ENCODE peak calls at places on chromosomes 11 and 22, in nine cellular contexts. One of them, this sample, is unnamed. For H3K27me3, the result is how much of the 10 kb centered on the place peaks cover.

GRCh38 chr11:122756417-122756816 is 81.9 kb upstream of the CRTAM start:
- DNase-seq in H1: no peak
- DNase-seq in stomach: peak
- DNase-seq in prostate gland: no peak
- DNase-seq in GM23338: no peak
- DNase-seq in sigmoid colon: peak
- DNase-seq in spleen: peak
- DNase-seq in SK-N-SH: no peak
- DNase-seq in transverse colon: peak
- DNase-seq in this sample: no peak

GRCh38 chr22:24554316-24555159 is at the start of gene GUCD1:
- DNase-seq in H1: no peak
- DNase-seq in sigmoid colon: no peak
- DNase-seq in GM23338: peak
- DNase-seq in stomach: peak
- DNase-seq in SK-N-SH: no peak
- DNase-seq in transverse colon: peak
- DNase-seq in spleen: no peak
- DNase-seq in prostate gland: peak
- DNase-seq in this sample: no peak

GRCh38 chr11:130424613-130425140 is 3.7 kb downstream of the ADAMTS8 start:
- DNase-seq in transverse colon: no peak
- DNase-seq in GM23338: no peak
- DNase-seq in stomach: no peak
- DNase-seq in prostate gland: no peak
- DNase-seq in H1: no peak
- DNase-seq in SK-N-SH: no peak
- DNase-seq in sigmoid colon: no peak
- DNase-seq in spleen: no peak
- DNase-seq in this sample: no peak

GRCh38 chr22:47176573-47177333 is 414.3 kb downstream of the TBC1D22A start:
- DNase-seq in H1: no peak
- DNase-seq in prostate gland: no peak
- DNase-seq in SK-N-SH: no peak
- DNase-seq in spleen: peak
- DNase-seq in GM23338: no peak
- DNase-seq in transverse colon: peak
- DNase-seq in sigmoid colon: peak
- DNase-seq in stomach: no peak
- DNase-seq in this sample: no peak

GRCh38 chr11:57491371-57492061 is 24.0 kb downstream of the SLC43A1 start:
- DNase-seq in sigmoid colon: no peak
- DNase-seq in prostate gland: no peak
- DNase-seq in GM23338: peak
- DNase-seq in stomach: peak
- DNase-seq in SK-N-SH: peak
- DNase-seq in transverse colon: peak
- DNase-seq in spleen: peak
- DNase-seq in H1: peak
- DNase-seq in this sample: no peak

GRCh38 chr11:36280531-36280930 is 8.7 kb downstream of the COMMD9 start:
- DNase-seq in sigmoid colon: no peak
- DNase-seq in GM23338: no peak
- DNase-seq in prostate gland: no peak
- DNase-seq in H1: no peak
- DNase-seq in SK-N-SH: no peak
- DNase-seq in stomach: no peak
- DNase-seq in spleen: no peak
- DNase-seq in transverse colon: no peak
- DNase-seq in this sample: no peak

GRCh38 chr22:33386270-33386669 is 328.1 kb upstream of the SYN3 start:
- DNase-seq in GM23338: no peak
- DNase-seq in spleen: no peak
- DNase-seq in prostate gland: no peak
- DNase-seq in stomach: no peak
- DNase-seq in SK-N-SH: no peak
- DNase-seq in H1: no peak
- DNase-seq in transverse colon: no peak
- DNase-seq in sigmoid colon: no peak
- DNase-seq in this sample: no peak

GRCh38 chr11:113014262-113014661 is 53.0 kb downstream of the NCAM1 start:
- DNase-seq in transverse colon: no peak
- DNase-seq in prostate gland: no peak
- DNase-seq in spleen: no peak
- DNase-seq in GM23338: no peak
- DNase-seq in sigmoid colon: peak
- DNase-seq in H1: no peak
- DNase-seq in stomach: no peak
- DNase-seq in SK-N-SH: peak
- DNase-seq in this sample: no peak

GRCh38 chr11:70823771-70824170 is 425.4 kb downstream of the CTTN start:
- DNase-seq in prostate gland: no peak
- DNase-seq in spleen: no peak
- DNase-seq in stomach: no peak
- DNase-seq in SK-N-SH: no peak
- DNase-seq in H1: no peak
- DNase-seq in transverse colon: no peak
- DNase-seq in GM23338: no peak
- DNase-seq in sigmoid colon: no peak
- DNase-seq in this sample: no peak

GRCh38 chr11:36719708-36720107 is 121.7 kb upstream of the RAG2 start:
- DNase-seq in H1: no peak
- DNase-seq in prostate gland: no peak
- DNase-seq in SK-N-SH: no peak
- DNase-seq in spleen: no peak
- DNase-seq in GM23338: no peak
- DNase-seq in sigmoid colon: no peak
- DNase-seq in stomach: no peak
- DNase-seq in transverse colon: no peak
- DNase-seq in this sample: no peak

GRCh38 chr22:19122752-19123492 is 710 bp upstream of the DGCR2 start:
- DNase-seq in sigmoid colon: no peak
- DNase-seq in transverse colon: peak
- DNase-seq in stomach: peak
- DNase-seq in GM23338: peak
- DNase-seq in SK-N-SH: peak
- DNase-seq in spleen: no peak
- DNase-seq in H1: no peak
- DNase-seq in prostate gland: peak
- DNase-seq in this sample: no peak

GRCh38 chr11:14971865-14972580 is at the start of gene CALCA:
- DNase-seq in SK-N-SH: peak
- DNase-seq in stomach: no peak
- DNase-seq in transverse colon: no peak
- DNase-seq in H1: peak
- DNase-seq in prostate gland: no peak
- DNase-seq in spleen: no peak
- DNase-seq in sigmoid colon: no peak
- DNase-seq in GM23338: peak
- DNase-seq in this sample: no peak

GRCh38 chr11:65069217-65069616 is 10.9 kb upstream of the NAALADL1 start:
- DNase-seq in transverse colon: no peak
- DNase-seq in stomach: no peak
- DNase-seq in H1: no peak
- DNase-seq in prostate gland: no peak
- DNase-seq in SK-N-SH: no peak
- DNase-seq in spleen: no peak
- DNase-seq in GM23338: no peak
- DNase-seq in sigmoid colon: no peak
- DNase-seq in this sample: no peak

GRCh38 chr11:48037709-48038468 is 57.5 kb downstream of the PTPRJ start:
- DNase-seq in GM23338: no peak
- DNase-seq in stomach: no peak
- DNase-seq in SK-N-SH: no peak
- DNase-seq in transverse colon: no peak
- DNase-seq in spleen: peak
- DNase-seq in H1: no peak
- DNase-seq in sigmoid colon: no peak
- DNase-seq in prostate gland: no peak
- DNase-seq in this sample: no peak

GRCh38 chr11:122895591-122895990 is 13.0 kb downstream of the JHY start:
- DNase-seq in H1: no peak
- DNase-seq in prostate gland: no peak
- DNase-seq in spleen: no peak
- DNase-seq in SK-N-SH: no peak
- DNase-seq in stomach: no peak
- DNase-seq in GM23338: no peak
- DNase-seq in transverse colon: no peak
- DNase-seq in sigmoid colon: no peak
- DNase-seq in this sample: no peak

GRCh38 chr11:106281455-106282173 is 204.2 kb downstream of the AASDHPPT start:
- DNase-seq in spleen: no peak
- DNase-seq in prostate gland: no peak
- DNase-seq in H1: no peak
- DNase-seq in stomach: no peak
- DNase-seq in transverse colon: no peak
- DNase-seq in sigmoid colon: no peak
- DNase-seq in SK-N-SH: no peak
- DNase-seq in GM23338: no peak
- DNase-seq in this sample: no peak

GRCh38 chr11:7571640-7572000 is 57.8 kb downstream of the PPFIBP2 start:
- DNase-seq in stomach: peak
- DNase-seq in sigmoid colon: peak
- DNase-seq in transverse colon: peak
- DNase-seq in prostate gland: peak
- DNase-seq in spleen: no peak
- DNase-seq in GM23338: peak
- DNase-seq in H1: peak
- DNase-seq in SK-N-SH: peak
- DNase-seq in this sample: peak

GRCh38 chr11:90476442-90477007 is 253.7 kb upstream of the CHORDC1 start:
- DNase-seq in stomach: peak
- DNase-seq in SK-N-SH: peak
- DNase-seq in H1: no peak
- DNase-seq in GM23338: peak
- DNase-seq in sigmoid colon: no peak
- DNase-seq in transverse colon: no peak
- DNase-seq in prostate gland: no peak
- DNase-seq in spleen: no peak
- DNase-seq in this sample: no peak

GRCh38 chr11:57643802-57644201 is 5.9 kb downstream of the YPEL4 start:
- DNase-seq in SK-N-SH: no peak
- DNase-seq in prostate gland: no peak
- DNase-seq in transverse colon: no peak
- DNase-seq in GM23338: no peak
- DNase-seq in H1: no peak
- DNase-seq in sigmoid colon: no peak
- DNase-seq in stomach: no peak
- DNase-seq in spleen: no peak
- DNase-seq in this sample: no peak

GRCh38 chr11:103851166-103851651 is 185.2 kb upstream of the DDI1 start:
- DNase-seq in H1: no peak
- DNase-seq in transverse colon: no peak
- DNase-seq in GM23338: no peak
- DNase-seq in spleen: no peak
- DNase-seq in sigmoid colon: no peak
- DNase-seq in SK-N-SH: no peak
- DNase-seq in prostate gland: peak
- DNase-seq in stomach: no peak
- DNase-seq in this sample: no peak

DNA sequence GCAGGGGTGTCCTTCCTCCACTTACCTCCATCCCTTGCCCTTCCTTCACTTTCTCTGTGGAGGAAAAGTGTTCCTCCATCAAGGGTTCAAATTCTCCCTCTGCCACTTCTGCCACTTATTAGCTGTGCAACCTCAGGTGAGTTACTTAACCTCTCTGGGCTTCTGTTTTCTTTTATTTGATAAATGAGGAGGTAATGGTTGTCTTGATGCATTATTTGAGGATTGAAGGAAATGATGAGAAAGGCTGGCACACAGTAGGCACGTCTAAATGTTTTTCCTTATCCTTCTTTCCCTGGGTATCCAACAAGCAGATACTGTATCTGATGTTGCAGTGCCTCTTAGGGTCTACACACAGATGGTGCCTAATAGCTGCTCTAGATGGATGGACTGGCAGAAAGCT is 14.3 kb upstream of the ALX4 start:
- DNase-seq in transverse colon: no peak
- DNase-seq in H1: no peak
- DNase-seq in SK-N-SH: no peak
- DNase-seq in GM23338: no peak
- DNase-seq in spleen: no peak
- DNase-seq in prostate gland: no peak
- DNase-seq in stomach: no peak
- DNase-seq in sigmoid colon: no peak
- DNase-seq in this sample: no peak
- H3K27me3 ChIP-seq in transverse colon: half or more
- H3K27me3 ChIP-seq in H1: half or more
- H3K27me3 ChIP-seq in SK-N-SH: half or more
- H3K27me3 ChIP-seq in GM23338: half or more
- H3K27me3 ChIP-seq in spleen: half or more
- H3K27me3 ChIP-seq in prostate gland: half or more
- H3K27me3 ChIP-seq in stomach: half or more
- H3K27me3 ChIP-seq in sigmoid colon: half or more
- H3K27me3 ChIP-seq in this sample: half or more

GRCh38 chr22:38924197-38924952 is 33.0 kb upstream of the APOBEC3A start:
- DNase-seq in transverse colon: peak
- DNase-seq in stomach: peak
- DNase-seq in spleen: no peak
- DNase-seq in GM23338: no peak
- DNase-seq in H1: no peak
- DNase-seq in prostate gland: peak
- DNase-seq in SK-N-SH: no peak
- DNase-seq in sigmoid colon: peak
- DNase-seq in this sample: peak
- TF ChIP-seq POLR2AphosphoS5 in transverse colon: peak
- TF ChIP-seq POLR2AphosphoS5 in stomach: peak
- TF ChIP-seq POLR2AphosphoS5 in spleen: no peak
- TF ChIP-seq POLR2AphosphoS5 in GM23338: no peak
- TF ChIP-seq POLR2AphosphoS5 in H1: no peak
- TF ChIP-seq POLR2AphosphoS5 in prostate gland: peak
- TF ChIP-seq POLR2AphosphoS5 in SK-N-SH: no peak
- TF ChIP-seq POLR2AphosphoS5 in sigmoid colon: no peak
- TF ChIP-seq POLR2AphosphoS5 in this sample: peak

DNA sequence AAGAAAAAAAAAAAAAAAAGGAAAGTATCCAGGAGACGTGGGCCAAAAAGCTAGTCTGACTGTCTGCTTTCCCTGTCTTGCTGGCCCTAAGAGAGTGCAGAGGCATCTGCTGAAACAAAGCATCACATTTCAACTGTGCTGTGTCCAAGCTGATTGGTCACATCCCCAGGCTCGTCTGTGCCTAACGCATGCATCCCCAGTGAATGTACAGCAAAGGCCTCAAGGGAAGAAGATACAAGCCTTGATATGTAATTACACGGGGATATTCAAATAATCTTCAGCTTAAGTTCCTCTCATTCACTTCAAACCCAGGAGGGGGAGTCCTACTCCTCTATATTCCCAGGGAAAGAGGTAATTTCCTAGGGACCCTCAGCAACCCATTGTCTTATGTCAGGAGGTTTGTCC is 5.4 kb upstream of the SORL1 start:
- DNase-seq in spleen: no peak
- DNase-seq in sigmoid colon: no peak
- DNase-seq in stomach: no peak
- DNase-seq in prostate gland: no peak
- DNase-seq in H1: no peak
- DNase-seq in transverse colon: no peak
- DNase-seq in GM23338: peak
- DNase-seq in SK-N-SH: peak
- DNase-seq in this sample: no peak
- TF ChIP-seq CTCF in spleen: no peak
- TF ChIP-seq CTCF in sigmoid colon: no peak
- TF ChIP-seq CTCF in stomach: no peak
- TF ChIP-seq CTCF in prostate gland: no peak
- TF ChIP-seq CTCF in H1: peak
- TF ChIP-seq CTCF in transverse colon: no peak
- TF ChIP-seq CTCF in GM23338: peak
- TF ChIP-seq CTCF in SK-N-SH: peak
- TF ChIP-seq CTCF in this sample: no peak

GRCh38 chr22:45976351-45977002 is 485 bp downstream of the WNT7B start:
- DNase-seq in prostate gland: no peak
- DNase-seq in H1: no peak
- DNase-seq in GM23338: peak
- DNase-seq in stomach: no peak
- DNase-seq in transverse colon: no peak
- DNase-seq in SK-N-SH: peak
- DNase-seq in spleen: no peak
- DNase-seq in sigmoid colon: no peak
- DNase-seq in this sample: no peak
- H3K27me3 ChIP-seq in prostate gland: under half
- H3K27me3 ChIP-seq in H1: half or more
- H3K27me3 ChIP-seq in GM23338: half or more
- H3K27me3 ChIP-seq in stomach: half or more
- H3K27me3 ChIP-seq in transverse colon: half or more
- H3K27me3 ChIP-seq in SK-N-SH: half or more
- H3K27me3 ChIP-seq in spleen: half or more
- H3K27me3 ChIP-seq in sigmoid colon: half or more
- H3K27me3 ChIP-seq in this sample: under half